ENCODE peak calls at places on chromosomes 6 and 20, in seven cellular contexts. Z is K562, S is H1, D is HCT116, K is HepG2, V is WTC11, E is GM12878. R is an unnamed sample.

GRCh38 chr20:14288341-14289330 is 48.8 kb downstream of the FLRT3 start:
- DNase-seq in Z (no peak), S (no peak), D (peak), K (peak), V (no peak), E (no peak), R (no peak)

GRCh38 chr6:29747688-29748250 is 24.5 kb downstream of the HLA-F start:
- DNase-seq in Z (peak), S (no peak), D (no peak), K (no peak), V (no peak), E (no peak), R (peak)

GRCh38 chr6:140076078-140076477 is 701.6 kb upstream of the CITED2 start:
- DNase-seq in Z (no peak), S (no peak), D (no peak), K (no peak), V (no peak), E (no peak), R (no peak)

GRCh38 chr6:138944412-138944811 is 43.6 kb downstream of the REPS1 start:
- DNase-seq in Z (peak), S (no peak), D (no peak), K (no peak), V (no peak), E (no peak), R (no peak)

GRCh38 chr6:72218125-72218524 is 331.8 kb downstream of the RIMS1 start:
- DNase-seq in Z (peak), S (peak), D (peak), K (peak), V (peak), E (no peak), R (peak)

GRCh38 chr6:148423601-148424270 is 81.1 kb downstream of the SASH1 start:
- DNase-seq in Z (no peak), S (no peak), D (no peak), K (no peak), V (no peak), E (no peak), R (no peak)

GRCh38 chr6:39839445-39839844 is 47.3 kb downstream of the DAAM2 start:
- DNase-seq in Z (no peak), S (no peak), D (no peak), K (no peak), V (no peak), E (no peak), R (no peak)

GRCh38 chr20:7031222-7031621 is 263.7 kb downstream of the BMP2 start:
- DNase-seq in Z (no peak), S (no peak), D (no peak), K (peak), V (no peak), E (no peak), R (peak)

GRCh38 chr6:47034421-47034820 is 7.7 kb downstream of the ADGRF1 start:
- DNase-seq in Z (no peak), S (no peak), D (no peak), K (no peak), V (no peak), E (no peak), R (no peak)

GRCh38 chr6:26122402-26122792 is 35.2 kb downstream of the HFE start:
- DNase-seq in Z (peak), S (no peak), D (no peak), K (peak), V (peak), E (no peak), R (no peak)

GRCh38 chr6:107957165-107957908 is 671 bp downstream of the SEC63 start:
- DNase-seq in Z (peak), S (no peak), D (no peak), K (peak), V (peak), E (no peak), R (no peak)

GRCh38 chr20:24148372-24148771 is 159.8 kb upstream of the GGTLC1 start:
- DNase-seq in Z (no peak), S (no peak), D (no peak), K (no peak), V (no peak), E (peak), R (no peak)

GRCh38 chr6:122778961-122779671 is 400 bp upstream of the FABP7 start:
- DNase-seq in Z (no peak), S (no peak), D (no peak), K (no peak), V (peak), E (no peak), R (no peak)

GRCh38 chr6:166112580-166112979 is 55.1 kb downstream of the TBXT start:
- DNase-seq in Z (no peak), S (no peak), D (no peak), K (peak), V (no peak), E (no peak), R (no peak)

GRCh38 chr6:132401120-132401940 is at the start of gene MOXD1:
- DNase-seq in Z (peak), S (no peak), D (no peak), K (no peak), V (peak), E (no peak), R (peak)

GRCh38 chr6:25232478-25232877 is 46.7 kb upstream of the CARMIL1 start:
- DNase-seq in Z (no peak), S (no peak), D (no peak), K (no peak), V (no peak), E (no peak), R (no peak)

GRCh38 chr20:38863024-38863851 is 57.7 kb downstream of the PPP1R16B start:
- DNase-seq in Z (peak), S (no peak), D (no peak), K (no peak), V (no peak), E (peak), R (no peak)

GRCh38 chr6:142918339-142919042 is 26.5 kb downstream of the HIVEP2 start:
- DNase-seq in Z (no peak), S (no peak), D (no peak), K (no peak), V (no peak), E (no peak), R (no peak)

GRCh38 chr6:37482356-37483292 is 17.1 kb downstream of the CCDC167 start:
- DNase-seq in Z (no peak), S (no peak), D (no peak), K (no peak), V (no peak), E (no peak), R (no peak)

GRCh38 chr20:47280228-47280627 is 76.3 kb downstream of the ZMYND8 start:
- DNase-seq in Z (no peak), S (no peak), D (no peak), K (no peak), V (no peak), E (no peak), R (no peak)

GRCh38 chr6:170505306-170505705 is 47.8 kb downstream of the PSMB1 start:
- DNase-seq in Z (no peak), S (no peak), D (no peak), K (no peak), V (no peak), E (no peak), R (no peak)

GRCh38 chr6:447381-448165 is 56.0 kb downstream of the IRF4 start:
- DNase-seq in Z (no peak), S (no peak), D (no peak), K (no peak), V (no peak), E (no peak), R (no peak)

GRCh38 chr6:8027965-8028651 is 36.1 kb downstream of the BLOC1S5 start:
- DNase-seq in Z (no peak), S (no peak), D (no peak), K (no peak), V (no peak), E (no peak), R (no peak)

GRCh38 chr6:46926481-46926880 is 4.7 kb upstream of the ADGRF5 start:
- DNase-seq in Z (no peak), S (no peak), D (no peak), K (no peak), V (no peak), E (no peak), R (no peak)

GRCh38 chr6:30311669-30312068 is 15.1 kb upstream of the TRIM39 start:
- DNase-seq in Z (no peak), S (no peak), D (no peak), K (peak), V (no peak), E (no peak), R (no peak)

GRCh38 chr20:62448788-62449187 is 21.4 kb upstream of the RBBP8NL start:
- DNase-seq in Z (no peak), S (no peak), D (no peak), K (no peak), V (no peak), E (no peak), R (no peak)

DNA sequence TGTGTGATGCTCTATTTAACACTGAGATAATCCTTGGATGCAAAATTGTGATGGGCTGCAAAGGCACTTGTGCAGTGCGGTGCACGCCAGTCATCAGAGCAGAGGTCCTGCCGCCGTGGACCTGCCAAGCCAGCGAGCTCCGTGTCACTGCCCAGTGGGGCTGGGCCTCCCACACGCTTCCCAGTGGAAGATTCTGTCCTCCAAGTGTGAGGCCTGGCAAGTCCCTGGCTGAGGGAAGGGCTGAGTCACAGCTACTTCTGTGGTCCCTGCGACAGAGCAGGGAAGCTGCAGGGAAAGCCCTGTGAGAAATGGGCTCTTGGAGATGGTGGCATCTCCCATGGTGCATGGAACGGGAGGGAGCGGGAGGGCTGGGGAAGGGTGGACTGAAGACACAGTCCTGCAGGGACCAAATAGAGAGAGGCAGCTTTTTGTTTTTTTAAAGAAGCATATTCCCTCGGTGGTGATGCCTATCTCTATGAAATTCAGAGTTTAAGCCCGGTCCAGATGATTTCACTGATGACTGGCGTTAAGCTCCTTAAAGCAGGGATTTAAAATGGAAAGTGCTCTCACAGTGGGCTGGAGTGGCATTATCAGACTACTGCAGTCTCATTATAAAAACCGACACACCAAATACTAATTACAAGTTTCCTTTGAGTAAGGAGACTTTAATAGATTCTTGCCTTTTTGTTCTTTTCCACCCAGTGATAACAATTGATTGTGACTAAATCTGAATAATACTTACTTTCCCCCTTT is 413.7 kb downstream of the QKI start:
- DNase-seq in Z (no peak), S (no peak), D (no peak), K (no peak), V (no peak), E (no peak), R (no peak)
- TF ChIP-seq SP1 in Z (no peak), S (no peak), D (no peak), K (no peak), V (no peak), E (no peak), R (no peak)

DNA sequence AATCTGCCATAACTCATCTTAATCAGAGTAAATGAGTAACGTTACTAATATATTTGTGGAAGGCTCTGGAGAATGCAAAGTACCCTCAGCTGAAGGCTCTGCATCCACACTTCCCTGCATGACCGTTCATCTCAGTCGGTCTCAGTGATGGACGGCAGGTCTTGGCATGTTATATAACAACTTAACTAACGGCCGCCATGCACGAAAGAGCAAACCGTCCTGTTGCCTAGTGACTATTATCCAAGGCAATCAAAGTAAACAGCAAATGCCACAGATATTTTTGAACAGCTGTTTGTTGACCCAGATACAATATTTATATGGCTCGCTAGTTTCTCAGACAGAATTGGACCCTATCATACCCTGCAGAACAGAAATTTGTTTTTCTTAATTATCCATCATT is 194.9 kb upstream of the SMLR1 start:
- DNase-seq in Z (no peak), S (no peak), D (no peak), K (peak), V (no peak), E (no peak), R (no peak)
- TF ChIP-seq SP1 in Z (no peak), S (no peak), D (no peak), K (no peak), V (no peak), E (no peak), R (no peak)

DNA sequence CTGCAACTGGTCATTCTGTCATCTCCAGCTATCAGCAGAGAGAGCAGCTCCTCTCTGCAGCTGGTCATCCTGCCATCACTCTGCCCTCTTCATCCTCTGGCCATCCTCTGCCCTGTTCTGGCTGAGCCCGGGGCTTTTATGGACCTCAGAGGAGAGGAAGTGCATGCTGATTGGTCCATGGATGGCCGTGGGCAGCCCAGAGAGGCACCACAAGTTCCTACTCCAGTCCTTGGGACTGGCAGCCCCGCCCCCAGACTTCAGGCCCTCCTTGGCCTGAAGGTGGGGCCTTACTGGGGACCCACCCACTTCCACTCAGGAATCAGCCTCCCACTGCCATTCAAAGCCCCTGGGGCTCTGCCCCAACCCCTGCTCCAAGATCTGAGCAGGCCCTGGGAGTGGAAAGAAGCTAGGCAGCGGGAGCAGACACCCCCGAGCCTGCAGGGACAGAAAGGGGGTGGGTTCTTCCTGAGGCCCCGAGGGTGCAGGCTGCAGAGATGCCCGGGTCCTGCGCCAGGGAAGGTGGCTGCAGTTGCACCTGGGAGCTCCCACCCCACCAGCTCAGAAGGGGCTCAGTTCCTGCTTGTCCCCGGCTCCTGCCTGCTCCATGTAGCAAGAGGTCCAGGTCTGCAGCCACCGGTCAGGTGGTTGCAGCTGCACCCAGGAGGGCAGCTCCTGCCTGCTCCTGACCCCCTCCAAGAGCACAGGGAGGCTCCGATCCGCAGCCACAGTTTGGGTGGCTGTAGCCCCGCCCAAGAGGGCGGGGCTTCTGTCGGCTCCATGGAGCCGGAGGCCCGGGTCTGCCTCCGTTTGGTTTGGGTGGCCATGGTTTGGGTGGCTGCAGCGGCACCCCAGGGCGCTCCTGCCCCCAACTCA is 34.1 kb upstream of the HMGA1 start:
- DNase-seq in Z (peak), S (no peak), D (peak), K (no peak), V (peak), E (no peak), R (no peak)
- TF ChIP-seq SP1 in Z (no peak), S (peak), D (no peak), K (no peak), V (no peak), E (no peak), R (no peak)

GRCh38 chr20:32009564-32009963 is 674 bp upstream of the CCM2L start:
- DNase-seq in Z (no peak), S (no peak), D (no peak), K (no peak), V (no peak), E (no peak), R (no peak)

GRCh38 chr20:32010096-32010495 is at the start of gene CCM2L:
- DNase-seq in Z (no peak), S (no peak), D (no peak), K (no peak), V (no peak), E (no peak), R (no peak)

GRCh38 chr20:32006841-32007786 is 3.1 kb upstream of the CCM2L start:
- DNase-seq in Z (no peak), S (no peak), D (no peak), K (peak), V (no peak), E (no peak), R (no peak)

GRCh38 chr20:32006053-32006452 is 4.2 kb upstream of the CCM2L start:
- DNase-seq in Z (no peak), S (no peak), D (no peak), K (no peak), V (no peak), E (no peak), R (no peak)

GRCh38 chr20:32007787-32008616 is 2.2 kb upstream of the CCM2L start:
- DNase-seq in Z (no peak), S (no peak), D (no peak), K (no peak), V (peak), E (no peak), R (no peak)
- TF ChIP-seq SP1 in Z (no peak), S (peak), D (no peak), K (no peak), V (no peak), E (no peak), R (no peak)

GRCh38 chr20:8755340-8756118 is 313.4 kb upstream of the PLCB4 start:
- DNase-seq in Z (no peak), S (no peak), D (no peak), K (no peak), V (no peak), E (no peak), R (no peak)

GRCh38 chr20:8756410-8756809 is 312.5 kb upstream of the PLCB4 start:
- DNase-seq in Z (peak), S (no peak), D (peak), K (peak), V (no peak), E (no peak), R (no peak)

DNA sequence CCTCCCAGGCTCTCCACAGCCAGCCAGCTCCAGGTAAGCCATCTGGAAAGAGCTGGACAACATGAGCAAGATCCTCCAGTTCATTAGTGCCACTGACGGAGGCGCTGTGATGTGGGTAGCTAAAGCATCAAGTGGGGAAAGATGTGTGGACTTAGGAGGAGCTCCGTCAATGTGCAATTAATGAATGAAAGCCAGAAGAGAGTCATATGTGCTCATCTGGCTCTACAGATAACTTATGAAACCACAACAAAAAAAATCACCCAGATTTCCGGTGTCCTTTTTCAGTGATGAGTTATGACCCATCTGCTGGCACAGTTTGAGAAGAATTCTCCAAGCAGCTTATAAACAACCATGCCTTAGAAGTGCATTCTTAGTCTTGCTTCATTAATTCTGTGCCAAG is 311.7 kb upstream of the PLCB4 start:
- DNase-seq in Z (no peak), S (no peak), D (no peak), K (no peak), V (no peak), E (no peak), R (no peak)
- TF ChIP-seq SP1 in Z (no peak), S (no peak), D (no peak), K (no peak), V (no peak), E (no peak), R (no peak)

GRCh38 chr6:31582230-31582601 is at the start of gene LTB:
- DNase-seq in Z (no peak), S (no peak), D (no peak), K (no peak), V (no peak), E (no peak), R (no peak)
- TF ChIP-seq SP1 in Z (no peak), S (no peak), D (no peak), K (no peak), V (no peak), E (no peak), R (no peak)

GRCh38 chr6:158536891-158537798 is 22.7 kb upstream of the TMEM181 start:
- DNase-seq in Z (peak), S (no peak), D (peak), K (peak), V (peak), E (no peak), R (peak)
- TF ChIP-seq SP1 in Z (no peak), S (no peak), D (no peak), K (no peak), V (peak), E (no peak), R (no peak)

DNA sequence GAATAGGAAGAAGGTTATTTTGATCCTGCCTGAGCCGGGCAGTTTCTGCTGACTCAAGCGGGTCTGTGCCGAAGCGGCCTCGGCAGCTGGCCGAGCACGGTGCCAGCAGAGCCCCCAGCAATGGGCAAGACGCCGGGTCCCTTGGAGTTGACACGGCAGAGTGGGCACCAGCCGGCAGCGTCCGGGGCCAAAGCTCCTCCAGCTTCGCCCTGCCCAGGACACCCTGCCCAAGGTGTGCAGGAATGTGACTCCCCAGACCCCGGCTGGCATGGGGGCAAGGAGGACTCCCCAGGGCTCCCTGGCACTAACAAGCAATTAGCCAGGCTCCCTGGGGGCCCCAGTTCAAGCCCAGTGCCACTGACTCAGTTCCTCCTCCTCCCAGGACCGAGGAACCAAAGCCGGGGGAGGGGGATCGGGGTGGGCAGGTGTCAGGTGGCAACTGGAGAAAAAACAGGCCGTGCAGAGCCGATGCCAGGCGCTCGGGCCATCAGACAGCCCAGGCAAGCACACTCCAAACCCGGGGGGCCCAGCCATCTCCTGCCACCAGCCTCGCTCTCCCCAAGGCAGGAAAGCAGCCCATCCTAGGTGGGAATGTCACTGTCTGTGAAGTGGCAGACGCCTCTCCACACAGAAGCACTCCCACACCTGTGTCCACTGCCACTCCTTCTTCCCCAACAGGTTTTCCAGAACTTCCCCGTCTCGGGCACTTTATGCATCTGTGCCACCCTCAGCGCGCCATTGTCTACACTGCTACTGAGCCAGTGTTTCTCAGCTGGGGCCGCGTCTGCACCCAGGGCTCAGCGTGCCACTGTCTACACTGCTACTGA is 41.2 kb upstream of the ZBP1 start:
- DNase-seq in Z (no peak), S (no peak), D (no peak), K (no peak), V (peak), E (no peak), R (no peak)
- TF ChIP-seq SP1 in Z (no peak), S (no peak), D (no peak), K (no peak), V (no peak), E (no peak), R (no peak)

R was measured in HEK293T.